ENCODE peak calls at places on chromosomes 11 and 22, in six cellular contexts. One of them, this sample, is unnamed.

GRCh38 chr11:1012740-1013627 is 23.5 kb downstream of the MUC6 start:
- DNase-seq in stomach: no peak
- DNase-seq in breast epithelium: no peak
- DNase-seq in coronary artery: no peak
- DNase-seq in PC-9: no peak
- DNase-seq in WTC11: no peak
- DNase-seq in this sample: no peak

GRCh38 chr11:1300569-1301187 is 8.8 kb downstream of the TOLLIP start:
- DNase-seq in stomach: peak; percentile 21
- DNase-seq in breast epithelium: peak; percentile 15
- DNase-seq in coronary artery: peak; percentile 59
- DNase-seq in PC-9: no peak
- DNase-seq in WTC11: no peak
- DNase-seq in this sample: no peak

GRCh38 chr11:106286881-106287504 is 209.5 kb downstream of the AASDHPPT start:
- DNase-seq in stomach: no peak
- DNase-seq in breast epithelium: no peak
- DNase-seq in coronary artery: no peak
- DNase-seq in PC-9: no peak
- DNase-seq in WTC11: no peak
- DNase-seq in this sample: no peak

GRCh38 chr11:66727282-66727882 is 1.6 kb downstream of the SPTBN2 start:
- DNase-seq in stomach: peak; percentile 34
- DNase-seq in breast epithelium: no peak
- DNase-seq in coronary artery: no peak
- DNase-seq in PC-9: no peak
- DNase-seq in WTC11: peak; percentile 48
- DNase-seq in this sample: peak; percentile 12

GRCh38 chr11:10858505-10859360 is 880 bp upstream of the ZBED5 start:
- DNase-seq in stomach: peak; percentile 65
- DNase-seq in breast epithelium: peak; percentile 60
- DNase-seq in coronary artery: peak; percentile 85
- DNase-seq in PC-9: no peak
- DNase-seq in WTC11: peak; percentile 79
- DNase-seq in this sample: peak; percentile 45

GRCh38 chr11:110582728-110583432 is 129.4 kb downstream of the ARHGAP20 start:
- DNase-seq in stomach: no peak
- DNase-seq in breast epithelium: no peak
- DNase-seq in coronary artery: no peak
- DNase-seq in PC-9: no peak
- DNase-seq in WTC11: no peak
- DNase-seq in this sample: no peak

GRCh38 chr11:8354622-8355417 is 91.1 kb upstream of the LMO1 start:
- DNase-seq in stomach: no peak
- DNase-seq in breast epithelium: no peak
- DNase-seq in coronary artery: no peak
- DNase-seq in PC-9: no peak
- DNase-seq in WTC11: no peak
- DNase-seq in this sample: no peak

GRCh38 chr22:49031746-49032330 is 795.8 kb downstream of the BRD1 start:
- DNase-seq in stomach: no peak
- DNase-seq in breast epithelium: no peak
- DNase-seq in coronary artery: no peak
- DNase-seq in PC-9: no peak
- DNase-seq in WTC11: no peak
- DNase-seq in this sample: no peak

GRCh38 chr11:65180877-65181568 is 705 bp upstream of the CAPN1 start:
- DNase-seq in stomach: peak; percentile 63
- DNase-seq in breast epithelium: no peak
- DNase-seq in coronary artery: peak; percentile 84
- DNase-seq in PC-9: peak; percentile 70
- DNase-seq in WTC11: peak; percentile 86
- DNase-seq in this sample: peak; percentile 82

GRCh38 chr11:86064236-86064803 is 4.6 kb downstream of the PICALM start:
- DNase-seq in stomach: no peak
- DNase-seq in breast epithelium: no peak
- DNase-seq in coronary artery: no peak
- DNase-seq in PC-9: peak; percentile 44
- DNase-seq in WTC11: no peak
- DNase-seq in this sample: no peak

GRCh38 chr11:104649002-104649401 is 249.3 kb downstream of the CASP12 start:
- DNase-seq in stomach: no peak
- DNase-seq in breast epithelium: no peak
- DNase-seq in coronary artery: no peak
- DNase-seq in PC-9: no peak
- DNase-seq in WTC11: no peak
- DNase-seq in this sample: no peak

GRCh38 chr11:120108785-120109168 is 29.1 kb downstream of the TRIM29 start:
- DNase-seq in stomach: no peak
- DNase-seq in breast epithelium: no peak
- DNase-seq in coronary artery: no peak
- DNase-seq in PC-9: no peak
- DNase-seq in WTC11: no peak
- DNase-seq in this sample: no peak

GRCh38 chr11:120115272-120116000 is 22.5 kb downstream of the TRIM29 start:
- DNase-seq in stomach: no peak
- DNase-seq in breast epithelium: no peak
- DNase-seq in coronary artery: no peak
- DNase-seq in PC-9: no peak
- DNase-seq in WTC11: peak; percentile 36
- DNase-seq in this sample: no peak

GRCh38 chr11:120109531-120109930 is 28.4 kb downstream of the TRIM29 start:
- DNase-seq in stomach: no peak
- DNase-seq in breast epithelium: no peak
- DNase-seq in coronary artery: no peak
- DNase-seq in PC-9: no peak
- DNase-seq in WTC11: no peak
- DNase-seq in this sample: no peak

GRCh38 chr11:120108154-120108784 is 29.6 kb downstream of the TRIM29 start:
- DNase-seq in stomach: peak; percentile 80
- DNase-seq in breast epithelium: peak; percentile 64
- DNase-seq in coronary artery: no peak
- DNase-seq in PC-9: peak; percentile 61
- DNase-seq in WTC11: peak; percentile 86
- DNase-seq in this sample: peak; percentile 85

GRCh38 chr11:120112174-120112796 is 25.6 kb downstream of the TRIM29 start:
- DNase-seq in stomach: no peak
- DNase-seq in breast epithelium: no peak
- DNase-seq in coronary artery: no peak
- DNase-seq in PC-9: no peak
- DNase-seq in WTC11: peak; percentile 35
- DNase-seq in this sample: no peak
- TF ChIP-seq CTCF in stomach: no peak
- TF ChIP-seq CTCF in breast epithelium: no peak
- TF ChIP-seq CTCF in coronary artery: no peak
- TF ChIP-seq CTCF in PC-9: peak; percentile 41
- TF ChIP-seq CTCF in WTC11: no peak
- TF ChIP-seq CTCF in this sample: peak; percentile 29

GRCh38 chr22:42584364-42584940 is 30.2 kb downstream of the POLDIP3 start:
- DNase-seq in stomach: no peak
- DNase-seq in breast epithelium: no peak
- DNase-seq in coronary artery: no peak
- DNase-seq in PC-9: no peak
- DNase-seq in WTC11: no peak
- DNase-seq in this sample: no peak
- TF ChIP-seq CTCF in stomach: no peak
- TF ChIP-seq CTCF in breast epithelium: no peak
- TF ChIP-seq CTCF in coronary artery: no peak
- TF ChIP-seq CTCF in PC-9: no peak
- TF ChIP-seq CTCF in WTC11: no peak
- TF ChIP-seq CTCF in this sample: no peak

GRCh38 chr22:23240639-23241389 is 60.5 kb downstream of the BCR start:
- DNase-seq in stomach: peak; percentile 31
- DNase-seq in breast epithelium: no peak
- DNase-seq in coronary artery: no peak
- DNase-seq in PC-9: no peak
- DNase-seq in WTC11: peak; percentile 62
- DNase-seq in this sample: no peak
- TF ChIP-seq CTCF in stomach: no peak
- TF ChIP-seq CTCF in breast epithelium: no peak
- TF ChIP-seq CTCF in coronary artery: no peak
- TF ChIP-seq CTCF in PC-9: no peak
- TF ChIP-seq CTCF in WTC11: no peak
- TF ChIP-seq CTCF in this sample: no peak

GRCh38 chr11:117144477-117145392 is 648 bp downstream of the PAFAH1B2 start:
- DNase-seq in stomach: peak; percentile 57
- DNase-seq in breast epithelium: peak; percentile 37
- DNase-seq in coronary artery: peak; percentile 77
- DNase-seq in PC-9: peak; percentile 81
- DNase-seq in WTC11: peak; percentile 38
- DNase-seq in this sample: peak; percentile 3

GRCh38 chr11:117146521-117146920 is 2.4 kb downstream of the PAFAH1B2 start:
- DNase-seq in stomach: no peak
- DNase-seq in breast epithelium: no peak
- DNase-seq in coronary artery: no peak
- DNase-seq in PC-9: no peak
- DNase-seq in WTC11: no peak
- DNase-seq in this sample: no peak

GRCh38 chr11:117143390-117143789 is 697 bp upstream of the PAFAH1B2 start:
- DNase-seq in stomach: peak; percentile 64
- DNase-seq in breast epithelium: peak; percentile 59
- DNase-seq in coronary artery: no peak
- DNase-seq in PC-9: no peak
- DNase-seq in WTC11: no peak
- DNase-seq in this sample: no peak

GRCh38 chr11:117145393-117145761 is 1.3 kb downstream of the PAFAH1B2 start:
- DNase-seq in stomach: no peak
- DNase-seq in breast epithelium: no peak
- DNase-seq in coronary artery: no peak
- DNase-seq in PC-9: peak; percentile 41
- DNase-seq in WTC11: no peak
- DNase-seq in this sample: no peak

GRCh38 chr11:117143871-117144476 is at the start of gene PAFAH1B2:
- DNase-seq in stomach: peak; percentile 97
- DNase-seq in breast epithelium: peak; percentile 93
- DNase-seq in coronary artery: peak; percentile 96
- DNase-seq in PC-9: peak; percentile 88
- DNase-seq in WTC11: peak; percentile 95
- DNase-seq in this sample: peak; percentile 93
- TF ChIP-seq CTCF in stomach: no peak
- TF ChIP-seq CTCF in breast epithelium: no peak
- TF ChIP-seq CTCF in coronary artery: no peak
- TF ChIP-seq CTCF in PC-9: no peak
- TF ChIP-seq CTCF in WTC11: no peak
- TF ChIP-seq CTCF in this sample: no peak

GRCh38 chr11:123233978-123234340 is 38.9 kb upstream of the CLMP start:
- DNase-seq in stomach: no peak
- DNase-seq in breast epithelium: no peak
- DNase-seq in coronary artery: no peak
- DNase-seq in PC-9: no peak
- DNase-seq in WTC11: no peak
- DNase-seq in this sample: no peak

GRCh38 chr11:123235117-123235686 is 40.2 kb upstream of the CLMP start:
- DNase-seq in stomach: peak; percentile 44
- DNase-seq in breast epithelium: no peak
- DNase-seq in coronary artery: no peak
- DNase-seq in PC-9: no peak
- DNase-seq in WTC11: peak; percentile 75
- DNase-seq in this sample: peak; percentile 14

GRCh38 chr11:123233280-123233977 is 38.4 kb upstream of the CLMP start:
- DNase-seq in stomach: no peak
- DNase-seq in breast epithelium: no peak
- DNase-seq in coronary artery: no peak
- DNase-seq in PC-9: no peak
- DNase-seq in WTC11: no peak
- DNase-seq in this sample: no peak

GRCh38 chr11:123238297-123238696 is 43.2 kb upstream of the CLMP start:
- DNase-seq in stomach: no peak
- DNase-seq in breast epithelium: no peak
- DNase-seq in coronary artery: peak; percentile 81
- DNase-seq in PC-9: no peak
- DNase-seq in WTC11: no peak
- DNase-seq in this sample: no peak

DNA sequence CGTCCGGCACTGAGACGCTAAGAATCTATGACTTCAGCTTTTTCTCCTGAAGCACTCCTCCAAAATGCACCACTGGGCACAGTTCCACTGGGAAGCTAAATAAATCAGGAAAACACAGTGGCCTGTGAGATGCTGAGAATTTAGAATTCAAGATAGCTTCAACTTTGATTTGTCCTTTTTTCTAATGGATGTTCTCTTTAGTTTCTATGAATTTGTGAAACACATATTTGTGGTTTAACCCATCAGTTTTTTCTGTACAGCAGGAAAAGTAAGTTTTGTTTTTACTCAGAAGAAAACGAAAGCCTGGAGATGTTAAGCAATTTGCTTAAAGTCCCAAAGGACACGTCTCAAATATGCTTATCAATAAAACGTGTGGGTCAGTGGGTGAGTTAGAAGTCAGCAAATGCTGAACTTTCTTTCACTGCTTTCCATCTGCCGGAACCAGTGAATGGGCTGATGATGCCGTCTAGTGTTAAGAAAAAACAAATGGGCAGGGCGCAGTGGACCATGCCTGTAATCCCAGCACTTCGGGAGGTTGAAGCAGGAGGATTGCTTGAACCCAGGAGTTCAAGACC is 40.7 kb upstream of the CLMP start:
- DNase-seq in stomach: no peak
- DNase-seq in breast epithelium: no peak
- DNase-seq in coronary artery: no peak
- DNase-seq in PC-9: no peak
- DNase-seq in WTC11: no peak
- DNase-seq in this sample: no peak
- TF ChIP-seq CTCF in stomach: no peak
- TF ChIP-seq CTCF in breast epithelium: no peak
- TF ChIP-seq CTCF in coronary artery: no peak
- TF ChIP-seq CTCF in PC-9: no peak
- TF ChIP-seq CTCF in WTC11: no peak
- TF ChIP-seq CTCF in this sample: no peak

GRCh38 chr11:30019481-30019880 is 2.7 kb upstream of the KCNA4 start:
- DNase-seq in stomach: no peak
- DNase-seq in breast epithelium: no peak
- DNase-seq in coronary artery: no peak
- DNase-seq in PC-9: no peak
- DNase-seq in WTC11: no peak
- DNase-seq in this sample: no peak
- TF ChIP-seq CTCF in stomach: no peak
- TF ChIP-seq CTCF in breast epithelium: no peak
- TF ChIP-seq CTCF in coronary artery: no peak
- TF ChIP-seq CTCF in PC-9: no peak
- TF ChIP-seq CTCF in WTC11: no peak
- TF ChIP-seq CTCF in this sample: no peak

DNA sequence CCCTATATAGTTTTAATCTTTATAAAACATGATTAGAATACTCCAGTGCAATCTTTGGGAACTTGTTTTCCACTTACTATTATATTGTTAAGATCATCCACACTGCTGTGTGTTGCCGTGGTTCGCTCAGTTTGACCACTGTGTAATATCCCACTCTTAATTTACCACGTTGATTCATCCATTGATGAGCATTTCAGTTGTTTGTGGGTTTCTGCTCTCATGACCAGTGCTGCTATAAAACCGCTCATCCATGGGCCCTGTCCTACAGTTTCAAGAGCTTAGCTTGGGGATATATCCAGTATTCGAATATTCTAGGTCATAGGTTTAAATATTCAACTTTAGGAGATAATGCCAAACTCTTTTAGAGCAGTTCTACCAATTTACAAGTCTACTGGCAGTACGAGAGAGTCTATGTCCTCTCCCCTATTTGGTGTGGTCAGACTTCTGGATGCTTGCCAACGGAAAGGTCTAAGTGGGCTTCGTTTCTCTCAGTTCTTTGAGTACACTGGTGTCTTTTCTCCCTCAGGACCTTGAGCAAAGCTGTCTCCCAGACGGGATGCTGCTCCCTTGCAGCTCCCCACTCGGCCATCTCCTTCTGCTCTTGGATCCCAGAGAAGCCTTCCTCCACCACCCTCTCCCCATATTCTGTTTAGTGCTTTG is 94.9 kb upstream of the ALX4 start:
- DNase-seq in stomach: no peak
- DNase-seq in breast epithelium: no peak
- DNase-seq in coronary artery: no peak
- DNase-seq in PC-9: peak; percentile 28
- DNase-seq in WTC11: no peak
- DNase-seq in this sample: no peak
- TF ChIP-seq CTCF in stomach: no peak
- TF ChIP-seq CTCF in breast epithelium: no peak
- TF ChIP-seq CTCF in coronary artery: no peak
- TF ChIP-seq CTCF in PC-9: no peak
- TF ChIP-seq CTCF in WTC11: no peak
- TF ChIP-seq CTCF in this sample: no peak